ENCODE peak calls at places on chromosomes 3 and 15, in nine cellular contexts. G, I, N, K, S, E, U, J and F are unnamed samples.

GRCh38 chr3:31406901-31407300 is 125.8 kb upstream of the STT3B start:
- DNase-seq in G (no peak), I (no peak), N (no peak), K (no peak), S (no peak), E (no peak), U (no peak), J (no peak), F (no peak)

GRCh38 chr3:111926266-111926676 is 52.6 kb upstream of the ABHD10 start:
- DNase-seq in G (no peak), I (no peak), N (no peak), K (no peak), S (no peak), E (no peak), U (peak), J (no peak), F (no peak)

GRCh38 chr15:94234300-94234699 is 2.9 kb downstream of the MCTP2 start:
- DNase-seq in G (no peak), I (peak), N (no peak), K (no peak), S (no peak), E (no peak), U (no peak), J (no peak), F (peak)

GRCh38 chr3:147572970-147573340 is 163.8 kb downstream of the ZIC1 start:
- DNase-seq in G (no peak), I (no peak), N (no peak), K (no peak), S (no peak), E (no peak), U (no peak), J (no peak), F (no peak)

GRCh38 chr3:177439729-177440269 is 242.5 kb upstream of the TBL1XR1 start:
- DNase-seq in G (no peak), I (peak), N (no peak), K (no peak), S (no peak), E (peak), U (no peak), J (no peak), F (no peak)

GRCh38 chr3:134748698-134749097 is 46.4 kb upstream of the EPHB1 start:
- DNase-seq in G (no peak), I (no peak), N (no peak), K (no peak), S (no peak), E (no peak), U (no peak), J (no peak), F (no peak)

GRCh38 chr3:58586776-58587192 is 9.6 kb upstream of the FAM107A start:
- DNase-seq in G (no peak), I (no peak), N (no peak), K (no peak), S (no peak), E (no peak), U (no peak), J (no peak), F (no peak)

GRCh38 chr15:78750566-78750965 is 60.7 kb downstream of the ADAMTS7 start:
- DNase-seq in G (no peak), I (no peak), N (no peak), K (peak), S (no peak), E (peak), U (no peak), J (no peak), F (no peak)

GRCh38 chr15:63601026-63601726 is 4.0 kb downstream of the FBXL22 start:
- DNase-seq in G (no peak), I (peak), N (no peak), K (peak), S (peak), E (peak), U (no peak), J (peak), F (peak)

GRCh38 chr3:141330718-141331369 is 37.5 kb upstream of the ZBTB38 start:
- DNase-seq in G (no peak), I (no peak), N (no peak), K (no peak), S (no peak), E (no peak), U (no peak), J (no peak), F (peak)

GRCh38 chr15:88083828-88084760 is 172.4 kb downstream of the NTRK3 start:
- DNase-seq in G (peak), I (peak), N (no peak), K (no peak), S (no peak), E (peak), U (no peak), J (no peak), F (no peak)

GRCh38 chr3:18098960-18099587 is 326.1 kb downstream of the SATB1 start:
- DNase-seq in G (peak), I (peak), N (no peak), K (no peak), S (peak), E (peak), U (peak), J (peak), F (peak)

GRCh38 chr15:20355256-20355868 is 186.2 kb downstream of the GOLGA6L6 start:
- DNase-seq in G (no peak), I (no peak), N (no peak), K (no peak), S (no peak), E (no peak), U (no peak), J (no peak), F (no peak)
- TF ChIP-seq CTCF in G (no peak), I (no peak), N (no peak), K (no peak), S (no peak), E (no peak), U (no peak), J (no peak), F (no peak)

GRCh38 chr3:183449391-183449790 is 21.0 kb upstream of the MCF2L2 start:
- DNase-seq in G (no peak), I (peak), N (no peak), K (no peak), S (no peak), E (peak), U (no peak), J (peak), F (no peak)

GRCh38 chr3:183447206-183448001 is 19.0 kb upstream of the MCF2L2 start:
- DNase-seq in G (no peak), I (peak), N (peak), K (peak), S (peak), E (peak), U (peak), J (peak), F (peak)

GRCh38 chr3:183449791-183450190 is 21.4 kb upstream of the MCF2L2 start:
- DNase-seq in G (no peak), I (no peak), N (no peak), K (no peak), S (no peak), E (no peak), U (no peak), J (no peak), F (peak)

GRCh38 chr3:183446838-183447205 is 18.4 kb upstream of the MCF2L2 start:
- DNase-seq in G (no peak), I (no peak), N (no peak), K (no peak), S (no peak), E (no peak), U (no peak), J (no peak), F (no peak)

DNA sequence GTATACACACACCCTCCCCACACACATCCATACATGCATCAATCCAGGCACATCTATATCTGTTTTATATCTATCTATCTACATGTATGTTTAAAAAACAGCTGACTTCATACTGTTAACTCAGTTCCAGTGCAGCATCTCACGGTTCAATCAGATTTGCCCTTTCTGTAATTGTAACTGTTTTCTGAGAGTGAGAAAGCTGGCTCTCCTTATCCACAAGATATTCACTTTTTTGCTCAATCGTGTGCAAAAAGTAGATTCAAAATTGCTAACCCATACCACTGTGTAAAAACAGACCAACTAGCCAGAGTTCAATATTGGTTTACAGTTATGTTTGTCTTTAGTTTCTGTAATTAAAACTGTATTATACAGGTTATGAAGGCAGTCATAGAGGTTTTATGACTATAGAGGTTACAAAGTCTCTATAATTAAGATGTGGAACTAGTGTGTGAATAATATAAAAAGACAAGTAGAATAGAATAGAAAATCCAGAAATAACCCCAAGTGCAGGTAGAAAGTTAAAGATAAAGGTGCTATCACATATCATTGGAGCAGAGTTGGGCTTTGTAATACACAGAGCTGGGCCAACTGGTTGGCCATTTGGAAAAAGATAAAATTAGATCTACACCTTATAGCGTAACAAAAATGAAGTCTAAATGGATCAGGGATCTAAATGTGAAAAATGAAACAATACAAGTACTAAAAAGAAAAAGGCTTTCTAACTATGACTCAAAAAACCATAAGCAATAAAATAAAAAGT is 20.1 kb upstream of the MCF2L2 start:
- DNase-seq in G (no peak), I (no peak), N (no peak), K (no peak), S (no peak), E (no peak), U (no peak), J (no peak), F (no peak)
- H3K4me3 ChIP-seq in G (no peak), I (peak), N (peak), K (peak), S (peak), E (peak), U (peak), J (peak), F (peak)

GRCh38 chr15:89662893-89663673 is 7.8 kb upstream of the KIF7 start:
- DNase-seq in G (peak), I (peak), N (peak), K (peak), S (peak), E (peak), U (no peak), J (no peak), F (peak)
- TF ChIP-seq CTCF in G (no peak), I (peak), N (peak), K (no peak), S (no peak), E (peak), U (no peak), J (no peak), F (no peak)

DNA sequence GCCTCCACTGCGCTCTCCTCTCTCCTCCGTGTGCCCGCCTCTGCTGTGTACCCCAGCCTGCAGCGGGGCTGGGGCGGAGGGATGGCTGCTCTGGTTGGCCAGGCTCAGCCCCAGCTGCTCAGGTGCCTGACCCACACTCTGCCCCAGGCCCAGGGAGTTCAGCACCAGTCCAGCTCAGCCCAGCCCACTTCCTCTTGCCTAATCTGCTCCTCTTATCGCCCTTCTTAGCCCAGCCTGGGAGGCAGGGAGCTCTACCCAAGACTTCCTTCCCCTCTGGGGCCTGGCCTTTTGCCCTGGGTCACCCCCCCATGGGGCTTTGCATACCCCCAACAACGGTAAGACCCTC is 1.1 kb upstream of the PLCB2 start:
- DNase-seq in G (no peak), I (no peak), N (no peak), K (peak), S (no peak), E (no peak), U (no peak), J (no peak), F (no peak)
- H3K4me3 ChIP-seq in G (no peak), I (no peak), N (no peak), K (peak), S (no peak), E (no peak), U (no peak), J (no peak), F (no peak)

GRCh38 chr15:68982002-68982401 is 32.5 kb upstream of the NOX5 start:
- DNase-seq in G (no peak), I (no peak), N (no peak), K (no peak), S (no peak), E (no peak), U (no peak), J (no peak), F (no peak)
- TF ChIP-seq CTCF in G (no peak), I (no peak), N (no peak), K (no peak), S (no peak), E (no peak), U (no peak), J (no peak), F (no peak)

GRCh38 chr3:170905862-170906261 is 2.6 kb downstream of the EIF5A2 start:
- DNase-seq in G (no peak), I (peak), N (no peak), K (no peak), S (no peak), E (no peak), U (no peak), J (no peak), F (no peak)
- H3K4me3 ChIP-seq in G (no peak), I (no peak), N (no peak), K (no peak), S (peak), E (no peak), U (no peak), J (no peak), F (no peak)

GRCh38 chr3:172166261-172166660 is 126.9 kb downstream of the FNDC3B start:
- DNase-seq in G (no peak), I (no peak), N (no peak), K (no peak), S (no peak), E (no peak), U (no peak), J (no peak), F (no peak)

GRCh38 chr3:172166890-172167289 is 127.5 kb downstream of the FNDC3B start:
- DNase-seq in G (no peak), I (no peak), N (no peak), K (no peak), S (no peak), E (no peak), U (no peak), J (no peak), F (no peak)

GRCh38 chr3:172163320-172163719 is 123.9 kb downstream of the FNDC3B start:
- DNase-seq in G (no peak), I (no peak), N (no peak), K (no peak), S (no peak), E (no peak), U (no peak), J (no peak), F (no peak)

GRCh38 chr3:172161959-172162358 is 122.6 kb downstream of the FNDC3B start:
- DNase-seq in G (no peak), I (no peak), N (no peak), K (no peak), S (no peak), E (no peak), U (no peak), J (no peak), F (no peak)

DNA sequence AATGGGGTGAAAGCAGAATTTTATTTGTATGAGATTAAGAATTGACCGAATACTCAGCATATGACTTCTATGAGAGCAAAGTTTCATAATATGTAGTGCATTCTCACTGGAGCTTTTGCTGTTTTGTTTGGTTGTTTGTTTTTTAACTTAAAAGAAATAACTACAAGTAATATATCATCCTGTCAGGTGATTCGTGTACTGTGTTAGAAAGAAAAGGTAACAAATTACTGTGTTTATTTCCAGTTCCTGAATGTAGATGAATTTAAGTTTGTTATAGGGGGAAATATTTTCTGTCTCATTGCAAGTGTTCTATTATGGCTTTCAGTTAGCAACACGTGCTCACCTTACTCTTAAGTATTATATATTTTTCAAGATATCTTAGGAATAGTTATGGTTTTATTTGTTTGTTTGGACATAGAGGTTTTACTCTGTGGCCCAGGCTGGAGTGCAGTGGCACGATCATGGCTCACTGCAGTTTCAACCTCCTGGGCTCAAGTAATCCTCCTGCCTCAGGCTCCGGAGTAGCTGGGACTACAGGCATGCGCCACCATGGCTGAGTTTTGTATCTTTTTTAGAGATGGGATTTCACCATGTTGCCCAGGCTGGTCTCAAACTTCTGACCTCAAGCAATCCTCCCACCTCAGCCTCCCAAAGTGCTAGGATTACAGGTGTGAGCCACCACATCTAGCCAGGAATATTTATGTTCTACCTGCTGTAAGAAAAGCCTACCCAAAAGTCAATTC is 125.4 kb downstream of the FNDC3B start:
- DNase-seq in G (no peak), I (no peak), N (no peak), K (no peak), S (no peak), E (no peak), U (no peak), J (no peak), F (no peak)
- TF ChIP-seq CTCF in G (no peak), I (no peak), N (no peak), K (no peak), S (no peak), E (no peak), U (no peak), J (no peak), F (no peak)